ENCODE peak calls at places on chromosomes 6 and 20, in nine cellular contexts. O is effector CD4-positive, alpha-beta T cell; L is NCI-H187; I is stimulated activated CD4-positive, alpha-beta T cell treated with anti-CD3 and anti-CD28 coated beads, Interleukin-15, amount 100 ng/mL, for 1 hour; J is pancreas; E is NCI-H1105; P is natural killer cell treated with Interleukin-12 subunit alpha and Interleukin-12 subunit beta and Interleukin-15 and Interleukin-18, amount 100 ng/mL, for 72 hours; Z is fibroblast of lung; A is psoas muscle. T is an unnamed sample.

GRCh38 chr20:42018979-42019378 is 400.8 kb upstream of the CHD6 start:
- DNase-seq in O (no peak), L (no peak), I (no peak), J (no peak), E (no peak), P (no peak), Z (no peak), A (no peak), T (no peak)

GRCh38 chr6:136921521-136921935 is 573 bp upstream of the SLC35D3 start:
- DNase-seq in O (no peak), L (no peak), I (peak; percentile 2), J (peak; percentile 77), E (no peak), P (no peak), Z (no peak), A (peak; percentile 18), T (no peak)

GRCh38 chr6:132673376-132674094 is 14.6 kb upstream of the TAAR1 start:
- DNase-seq in O (no peak), L (peak; percentile 48), I (no peak), J (no peak), E (peak; percentile 33), P (no peak), Z (no peak), A (no peak), T (no peak)

GRCh38 chr6:85449818-85450577 is at the start of gene NT5E:
- DNase-seq in O (no peak), L (no peak), I (no peak), J (peak; percentile 78), E (peak; percentile 58), P (peak; percentile 62), Z (peak; percentile 75), A (peak; percentile 80), T (peak; percentile 29)

GRCh38 chr6:143222758-143223334 is 162.2 kb downstream of the AIG1 start:
- DNase-seq in O (no peak), L (no peak), I (no peak), J (no peak), E (no peak), P (no peak), Z (no peak), A (no peak), T (no peak)

GRCh38 chr6:7882505-7883257 is 27.9 kb downstream of the TXNDC5 start:
- DNase-seq in O (no peak), L (no peak), I (no peak), J (no peak), E (no peak), P (no peak), Z (no peak), A (no peak), T (no peak)

GRCh38 chr6:32184084-32184640 is at the start of gene AGER:
- DNase-seq in O (no peak), L (no peak), I (no peak), J (no peak), E (no peak), P (no peak), Z (no peak), A (no peak), T (no peak)

GRCh38 chr6:40389176-40389767 is 197.9 kb downstream of the LRFN2 start:
- DNase-seq in O (no peak), L (no peak), I (no peak), J (no peak), E (no peak), P (no peak), Z (no peak), A (no peak), T (no peak)

GRCh38 chr6:157456524-157456829 is 75.5 kb downstream of the ZDHHC14 start:
- DNase-seq in O (no peak), L (no peak), I (no peak), J (no peak), E (no peak), P (no peak), Z (no peak), A (no peak), T (no peak)